ENCODE peak calls at places on chromosomes 6 and 20, in five cellular contexts. E is cardiac fibroblast, P is Peyer's patch, M is uterus, S is mucosa of descending colon. G is an unnamed sample.

GRCh38 chr6:144378437-144378836 is 93.3 kb downstream of the UTRN start:
- DNase-seq in E (peak), P (no peak), M (no peak), S (no peak), G (no peak)

GRCh38 chr6:70135219-70135769 is 167.6 kb downstream of the COL9A1 start:
- DNase-seq in E (no peak), P (no peak), M (no peak), S (no peak), G (no peak)

GRCh38 chr6:69729870-69730449 is 66.8 kb downstream of the LMBRD1 start:
- DNase-seq in E (peak), P (no peak), M (no peak), S (no peak), G (no peak)

GRCh38 chr6:152635949-152636674 is 1.1 kb downstream of the SYNE1 start:
- DNase-seq in E (peak), P (no peak), M (peak), S (peak), G (peak)

GRCh38 chr6:167098825-167099225 is 24.1 kb upstream of the CCR6 start:
- DNase-seq in E (no peak), P (no peak), M (no peak), S (no peak), G (no peak)

GRCh38 chr6:117585647-117586046 is 16.7 kb downstream of the GOPC start:
- DNase-seq in E (no peak), P (no peak), M (no peak), S (no peak), G (no peak)

GRCh38 chr6:77011929-77012545 is 451.3 kb downstream of the HTR1B start:
- DNase-seq in E (no peak), P (no peak), M (no peak), S (no peak), G (no peak)

GRCh38 chr6:106473807-106474206 is 113.3 kb downstream of the CRYBG1 start:
- DNase-seq in E (peak), P (no peak), M (no peak), S (no peak), G (no peak)

GRCh38 chr6:116511424-116512131 is at the start of gene CALHM5:
- DNase-seq in E (peak), P (no peak), M (peak), S (no peak), G (peak)

GRCh38 chr6:139640911-139641310 is 266.5 kb upstream of the CITED2 start:
- DNase-seq in E (no peak), P (no peak), M (no peak), S (no peak), G (no peak)

GRCh38 chr20:42027746-42028268 is 409.6 kb upstream of the CHD6 start:
- DNase-seq in E (no peak), P (no peak), M (no peak), S (no peak), G (no peak)

GRCh38 chr6:141195251-141195832 is 937.4 kb upstream of the GJE1 start:
- DNase-seq in E (no peak), P (no peak), M (no peak), S (no peak), G (no peak)

GRCh38 chr20:54681869-54682268 is 206.5 kb downstream of the DOK5 start:
- DNase-seq in E (no peak), P (no peak), M (no peak), S (no peak), G (no peak)

GRCh38 chr20:54680439-54680838 is 205.0 kb downstream of the DOK5 start:
- DNase-seq in E (no peak), P (no peak), M (no peak), S (no peak), G (no peak)

GRCh38 chr20:54680872-54681297 is 205.5 kb downstream of the DOK5 start:
- DNase-seq in E (peak), P (no peak), M (no peak), S (no peak), G (no peak)
- TF ChIP-seq CTCF in E (peak), P (peak), M (no peak), S (peak), G (peak)

DNA sequence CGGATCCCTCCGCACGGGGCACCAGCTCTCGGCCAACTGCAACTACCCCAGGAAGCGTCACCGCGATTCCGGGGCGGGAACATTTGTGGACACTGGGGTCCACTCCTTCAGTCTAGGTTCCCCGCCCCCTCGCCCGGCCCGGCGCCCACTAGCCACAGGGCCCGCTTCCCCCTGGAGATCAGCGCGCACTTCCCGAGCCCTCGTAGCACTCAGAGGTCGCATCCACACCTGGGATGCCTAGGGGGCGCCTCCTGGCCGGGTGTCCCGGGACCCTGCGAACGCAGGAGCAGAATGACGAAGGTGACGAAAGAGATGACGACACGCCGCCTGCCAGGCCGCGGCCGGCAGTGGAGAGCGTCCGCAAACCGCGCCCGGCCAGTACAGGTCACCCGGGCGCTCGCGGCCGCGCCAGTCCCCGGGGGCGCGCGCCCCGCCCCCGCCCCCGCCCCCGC is 309 bp upstream of the AIG1 start:
- DNase-seq in E (peak), P (peak), M (peak), S (peak), G (peak)
- TF ChIP-seq CTCF in E (no peak), P (peak), M (no peak), S (no peak), G (peak)

DNA sequence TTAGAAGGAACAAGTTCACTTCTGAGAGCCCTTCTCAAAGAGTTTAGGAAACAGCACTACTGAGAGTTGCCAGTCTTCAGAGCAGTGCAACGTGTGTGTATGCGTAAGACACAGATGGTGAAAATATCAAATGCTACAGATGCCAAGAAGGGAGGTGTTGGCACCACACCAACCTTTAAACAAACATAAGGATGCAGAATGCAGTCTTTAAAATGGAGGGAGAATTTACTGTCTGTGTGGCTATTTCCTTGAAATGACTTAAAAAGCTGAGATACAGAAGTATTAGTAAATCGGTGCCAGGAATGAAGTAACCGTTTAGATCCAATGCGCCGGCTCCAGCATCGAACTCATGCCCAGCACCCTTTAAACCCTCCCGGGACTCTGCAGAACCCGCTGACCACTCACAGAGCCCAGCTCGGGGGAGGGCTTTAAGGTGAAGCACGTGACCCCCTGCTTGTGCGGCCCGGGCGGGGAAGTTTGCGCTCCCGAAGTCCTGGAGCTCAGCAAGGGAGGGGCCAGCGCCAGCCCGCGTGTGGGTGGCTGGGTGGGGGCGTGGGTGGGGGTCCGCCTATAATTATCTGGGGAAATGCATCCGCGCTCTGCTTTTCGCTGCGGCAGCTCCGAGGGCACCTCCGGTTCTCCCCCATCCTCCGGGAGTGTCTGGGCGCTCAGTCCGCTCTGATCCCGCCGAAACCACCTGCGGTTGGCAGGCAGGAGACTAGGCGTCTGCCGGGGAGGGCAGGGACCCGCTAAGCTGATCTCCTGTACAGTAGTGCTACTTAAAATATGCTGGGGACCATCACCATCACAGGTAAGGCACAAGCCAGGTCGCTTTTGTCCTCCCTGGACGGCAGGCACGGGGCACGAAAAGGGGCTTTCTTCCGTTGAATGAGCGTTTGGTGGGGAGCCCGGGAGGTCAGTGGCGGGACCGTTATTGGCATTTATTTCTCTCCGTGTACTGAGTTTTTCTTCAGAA is 66.0 kb downstream of the ZBTB2 start:
- DNase-seq in E (peak), P (peak), M (peak), S (no peak), G (peak)
- TF ChIP-seq CTCF in E (no peak), P (no peak), M (no peak), S (no peak), G (no peak)

DNA sequence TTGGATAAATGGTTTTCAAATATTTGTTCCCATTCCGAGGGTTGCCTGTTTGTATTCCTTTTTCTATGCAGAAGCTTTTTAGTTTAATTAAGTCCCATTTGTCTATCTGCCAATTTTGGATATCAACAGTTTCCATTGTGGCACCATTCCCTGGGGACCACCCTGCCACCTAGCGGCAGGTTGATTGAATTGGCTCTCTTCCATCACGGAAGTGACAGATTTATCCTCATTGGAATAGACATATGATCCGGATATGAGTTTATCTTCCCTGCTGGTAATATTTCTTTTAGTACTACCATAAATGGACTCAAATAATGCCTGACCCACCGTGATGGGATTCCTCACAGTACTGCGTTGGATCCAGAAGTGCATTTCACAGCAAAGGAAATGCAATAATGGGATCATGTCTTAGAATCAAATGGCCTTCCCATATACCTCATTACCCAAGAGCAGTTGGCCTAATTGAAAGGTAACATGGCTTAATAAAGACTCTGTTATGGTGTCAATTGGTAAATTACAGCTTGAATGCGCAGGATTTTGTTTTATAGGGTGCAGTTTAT is 327.0 kb downstream of the BMP2 start:
- DNase-seq in E (peak), P (no peak), M (no peak), S (no peak), G (peak)
- TF ChIP-seq CTCF in E (peak), P (peak), M (no peak), S (peak), G (no peak)